ENCODE peak calls at places on chromosomes 5 and 9, in six cellular contexts. E is GM23248, Q is sigmoid colon, Z is dorsolateral prefrontal cortex, T is breast epithelium, U is hepatocyte. O is an unnamed sample.

GRCh38 chr5:141094481-141095262 is at the start of gene PCDHB2:
- DNase-seq in Q (no peak), T (no peak), E (peak), U (peak), Z (no peak), O (no peak)

GRCh38 chr5:166032601-166033000 is 2258.8 kb upstream of the WWC1 start:
- DNase-seq in E (no peak), T (no peak), U (no peak), Q (no peak), Z (no peak), O (no peak)

GRCh38 chr5:144333336-144333920 is 162.8 kb downstream of the KCTD16 start:
- DNase-seq in Z (no peak), E (peak), Q (no peak), T (peak), U (no peak), O (no peak)

GRCh38 chr9:15308511-15308910 is 1.5 kb upstream of the TTC39B start:
- DNase-seq in U (no peak), Z (no peak), E (peak), T (no peak), Q (no peak), O (no peak)

GRCh38 chr5:7856855-7857254 is 5.9 kb upstream of the CFAP90 start:
- DNase-seq in E (peak), Z (no peak), T (no peak), Q (no peak), U (peak), O (no peak)

GRCh38 chr5:3862906-3863305 is 267.3 kb downstream of the IRX1 start:
- DNase-seq in Q (no peak), E (no peak), Z (no peak), T (no peak), U (no peak), O (no peak)

GRCh38 chr9:94554439-94555331 is at the start of gene PCAT7:
- DNase-seq in T (peak), Z (no peak), U (peak), Q (no peak), E (peak), O (peak)

GRCh38 chr5:169011009-169011408 is 289.9 kb downstream of the SLIT3 start:
- DNase-seq in U (no peak), T (no peak), Q (no peak), Z (no peak), E (no peak), O (no peak)

GRCh38 chr5:171984748-171985419 is 21.6 kb downstream of the FBXW11 start:
- DNase-seq in E (peak), T (no peak), U (no peak), Q (no peak), Z (no peak), O (no peak)

GRCh38 chr5:142491260-142491659 is 166.4 kb upstream of the SPRY4 start:
- DNase-seq in Z (no peak), E (no peak), Q (no peak), T (no peak), U (no peak), O (no peak)

GRCh38 chr5:142482207-142482606 is 157.4 kb upstream of the SPRY4 start:
- DNase-seq in U (no peak), Z (no peak), E (no peak), T (no peak), Q (no peak), O (no peak)

GRCh38 chr5:142484821-142485387 is 160.1 kb upstream of the SPRY4 start:
- DNase-seq in U (no peak), Z (no peak), T (no peak), Q (no peak), E (peak), O (no peak)

GRCh38 chr5:142486020-142486419 is 161.2 kb upstream of the SPRY4 start:
- DNase-seq in T (no peak), E (no peak), Z (no peak), U (no peak), Q (no peak), O (no peak)

GRCh38 chr5:142486581-142486980 is 161.8 kb upstream of the SPRY4 start:
- DNase-seq in T (no peak), Z (no peak), E (peak), Q (no peak), U (no peak), O (no peak)
- H3K4me3 ChIP-seq in T (no peak), Z (no peak), E (no peak), Q (no peak), U (no peak), O (no peak)

GRCh38 chr9:134025606-134026541 is 593 bp downstream of the BRD3OS start:
- DNase-seq in U (peak), Q (peak), E (peak), T (peak), Z (no peak), O (peak)
- H3K27ac ChIP-seq in U (peak), Q (peak), E (peak), T (peak), Z (peak), O (peak)

GRCh38 chr9:136297766-136298735 is 5.8 kb downstream of the CCDC187 start:
- DNase-seq in Z (no peak), U (no peak), E (no peak), Q (no peak), T (no peak), O (no peak)

GRCh38 chr9:136296434-136297015 is 7.4 kb downstream of the CCDC187 start:
- DNase-seq in U (no peak), Q (no peak), Z (no peak), E (no peak), T (no peak), O (peak)

GRCh38 chr9:136299116-136299515 is 4.8 kb downstream of the CCDC187 start:
- DNase-seq in Z (no peak), E (no peak), T (no peak), U (no peak), Q (no peak), O (no peak)

GRCh38 chr9:136295537-136296433 is 8.1 kb downstream of the CCDC187 start:
- DNase-seq in Q (no peak), E (no peak), U (no peak), T (no peak), Z (no peak), O (no peak)

GRCh38 chr9:136297016-136297691 is 6.7 kb downstream of the CCDC187 start:
- DNase-seq in Q (no peak), Z (no peak), U (no peak), E (no peak), T (no peak), O (peak)
- H3K4me3 ChIP-seq in Q (no peak), Z (no peak), U (no peak), E (no peak), T (no peak), O (no peak)

GRCh38 chr9:114080195-114080772 is 2.2 kb upstream of the AMBP start:
- DNase-seq in Z (no peak), U (no peak), T (no peak), Q (no peak), E (no peak), O (no peak)
- H3K27ac ChIP-seq in Z (no peak), U (peak), T (no peak), Q (no peak), E (no peak), O (peak)

GRCh38 chr5:1526151-1526631 is 2.4 kb upstream of the LPCAT1 start:
- DNase-seq in E (no peak), U (no peak), Z (peak), T (no peak), Q (peak), O (peak)

GRCh38 chr5:1526681-1527131 is 2.9 kb upstream of the LPCAT1 start:
- DNase-seq in Z (peak), U (no peak), Q (peak), E (no peak), T (no peak), O (peak)

GRCh38 chr5:1525624-1525985 is 1.8 kb upstream of the LPCAT1 start:
- DNase-seq in Z (peak), T (no peak), U (no peak), Q (no peak), E (no peak), O (no peak)

GRCh38 chr5:1529498-1529897 is 5.7 kb upstream of the LPCAT1 start:
- DNase-seq in U (no peak), T (no peak), Q (no peak), Z (no peak), E (no peak), O (no peak)

GRCh38 chr5:1527533-1528205 is 3.9 kb upstream of the LPCAT1 start:
- DNase-seq in T (no peak), Z (peak), U (no peak), Q (no peak), E (no peak), O (no peak)
- H3K4me3 ChIP-seq in T (no peak), Z (no peak), U (no peak), Q (no peak), E (no peak), O (no peak)

GRCh38 chr9:95938724-95939123 is 63.2 kb downstream of the ERCC6L2 start:
- DNase-seq in Z (no peak), E (no peak), T (no peak), Q (no peak), U (no peak), O (no peak)

GRCh38 chr9:95939472-95939871 is 64.0 kb downstream of the ERCC6L2 start:
- DNase-seq in E (no peak), T (no peak), Q (no peak), Z (no peak), U (no peak), O (no peak)

GRCh38 chr9:95942016-95942415 is 66.5 kb downstream of the ERCC6L2 start:
- DNase-seq in T (no peak), Z (no peak), Q (no peak), E (no peak), U (no peak), O (no peak)

GRCh38 chr9:95937131-95937530 is 61.6 kb downstream of the ERCC6L2 start:
- DNase-seq in T (no peak), Z (no peak), E (no peak), Q (no peak), U (no peak), O (no peak)

GRCh38 chr9:95940265-95940664 is 64.8 kb downstream of the ERCC6L2 start:
- DNase-seq in E (peak), Z (no peak), T (no peak), Q (no peak), U (no peak), O (no peak)
- H3K27ac ChIP-seq in E (no peak), Z (peak), T (no peak), Q (no peak), U (no peak), O (no peak)

GRCh38 chr9:20623748-20624124 is 1.4 kb upstream of the MLLT3 start:
- DNase-seq in T (no peak), U (no peak), E (no peak), Z (no peak), Q (no peak), O (no peak)
- H3K4me3 ChIP-seq in T (peak), U (peak), E (peak), Z (peak), Q (peak), O (peak)